ENCODE peak calls at places on chromosomes 12 and 14, in seven cellular contexts. Y is cardiac fibroblast, W is AG09309, H is stomach, Q is esophagus squamous epithelium, R is WERI-Rb-1, A is AG10803. D is an unnamed sample.

GRCh38 chr12:75511116-75512048 is at the start of gene KRR1:
- DNase-seq in Y (peak; percentile 99), Q (peak; percentile 53), H (peak; percentile 93), R (peak; percentile 94), A (peak; percentile 99), W (peak; percentile 96), D (peak; percentile 96)

GRCh38 chr12:109291531-109292341 is 17.3 kb downstream of the FOXN4 start:
- DNase-seq in Q (no peak), H (peak; percentile 34), Y (peak; percentile 35), A (peak; percentile 37), W (no peak), R (peak; percentile 94), D (no peak)

GRCh38 chr14:103078420-103078749 is 5.6 kb upstream of the LBHD2 start:
- DNase-seq in A (peak; percentile 74), R (peak; percentile 79), H (peak; percentile 90), Y (peak; percentile 85), Q (no peak), W (peak; percentile 37), D (peak; percentile 27)

GRCh38 chr12:14896477-14897184 is 11.0 kb upstream of the MGP start:
- DNase-seq in H (no peak), W (peak; percentile 29), Q (no peak), Y (peak; percentile 92), A (peak; percentile 67), R (no peak), D (peak; percentile 60)

GRCh38 chr12:3329361-3329760 is 161.6 kb upstream of the PRMT8 start:
- DNase-seq in Q (no peak), A (no peak), Y (no peak), R (no peak), W (no peak), H (no peak), D (no peak)

GRCh38 chr12:12405882-12406281 is 49.0 kb downstream of the BORCS5 start:
- DNase-seq in H (peak; percentile 92), R (no peak), Y (no peak), W (no peak), A (no peak), Q (no peak), D (no peak)

GRCh38 chr12:92624236-92624635 is 78.6 kb upstream of the PLEKHG7 start:
- DNase-seq in W (no peak), A (peak; percentile 55), H (no peak), Q (no peak), Y (peak; percentile 24), R (peak; percentile 52), D (no peak)

GRCh38 chr14:87686736-87687135 is 306.2 kb downstream of the GALC start:
- DNase-seq in Q (no peak), R (no peak), A (no peak), W (no peak), H (no peak), Y (no peak), D (no peak)

GRCh38 chr12:99985129-99985570 is 414 bp upstream of the ANKS1B start:
- DNase-seq in W (no peak), Q (no peak), R (no peak), A (no peak), Y (no peak), H (no peak), D (no peak)

GRCh38 chr12:65170245-65170881 is 980 bp downstream of the LEMD3 start:
- DNase-seq in Q (no peak), A (peak; percentile 36), R (peak; percentile 74), W (no peak), H (peak; percentile 67), Y (peak; percentile 50), D (no peak)

GRCh38 chr12:51873251-51873994 is 14.5 kb upstream of the ANKRD33 start:
- DNase-seq in Y (no peak), W (no peak), H (no peak), A (no peak), R (peak; percentile 9), Q (no peak), D (no peak)

GRCh38 chr12:52434096-52434733 is at the start of gene KRT75:
- DNase-seq in A (peak; percentile 17), R (no peak), H (no peak), W (no peak), Y (no peak), Q (no peak), D (no peak)

GRCh38 chr14:92441751-92442477 is 71.7 kb upstream of the RIN3 start:
- DNase-seq in R (no peak), A (no peak), Q (no peak), H (no peak), Y (no peak), W (no peak), D (no peak)

GRCh38 chr14:91862417-91862816 is 4.9 kb downstream of the TC2N start:
- DNase-seq in H (no peak), Q (no peak), W (no peak), A (no peak), R (no peak), Y (no peak), D (no peak)

GRCh38 chr14:58755026-58755929 is 117.5 kb downstream of the DACT1 start:
- DNase-seq in R (no peak), A (no peak), Q (no peak), Y (no peak), W (no peak), H (no peak), D (no peak)

GRCh38 chr14:92352158-92352985 is 29.4 kb downstream of the SLC24A4 start:
- DNase-seq in A (peak; percentile 18), Q (no peak), R (peak; percentile 52), H (no peak), Y (peak; percentile 13), W (no peak), D (no peak)

GRCh38 chr12:120402217-120402616 is 33.3 kb upstream of the MSI1 start:
- DNase-seq in R (peak; percentile 28), Y (peak; percentile 10), Q (no peak), H (no peak), W (no peak), A (no peak), D (no peak)

GRCh38 chr14:53109028-53109687 is 44.0 kb downstream of the DDHD1 start:
- DNase-seq in W (no peak), H (no peak), R (no peak), Y (no peak), Q (no peak), A (peak; percentile 18), D (no peak)
- H3K4me3 ChIP-seq in W (no peak overlapping the region), H (peak overlapping the region; percentile 0), R (no peak overlapping the region), Y (no peak overlapping the region), Q (peak overlapping the region; percentile 45), A (peak overlapping the region; percentile 50), D (peak overlapping the region; percentile 31)

GRCh38 chr12:5433840-5434646 is 2.1 kb downstream of the NTF3 start:
- DNase-seq in W (no peak), R (no peak), H (no peak), Y (no peak), Q (no peak), A (no peak), D (no peak)

GRCh38 chr12:5430639-5431603 is 987 bp upstream of the NTF3 start:
- DNase-seq in W (no peak), Q (no peak), H (no peak), R (no peak), A (no peak), Y (no peak), D (no peak)

GRCh38 chr12:5429741-5430557 is 2.0 kb upstream of the NTF3 start:
- DNase-seq in H (no peak), Q (no peak), R (peak; percentile 30), A (no peak), Y (no peak), W (no peak), D (no peak)

GRCh38 chr12:5433081-5433839 is 1.4 kb downstream of the NTF3 start:
- DNase-seq in R (no peak), W (no peak), A (peak; percentile 45), Y (no peak), Q (no peak), H (no peak), D (no peak)

GRCh38 chr12:5432011-5432400 is at the start of gene NTF3:
- DNase-seq in Y (peak; percentile 40), R (peak; percentile 65), A (peak; percentile 73), W (no peak), H (no peak), Q (no peak), D (no peak)
- H3K4me3 ChIP-seq in Y (peak within 1 kb of the TSS; percentile 26), R (peak within 1 kb of the TSS; percentile 78), A (peak within 1 kb of the TSS; percentile 95), W (peak within 1 kb of the TSS; percentile 87), H (peak within 1 kb of the TSS; percentile 53), Q (peak within 1 kb of the TSS; percentile 67), D (peak within 1 kb of the TSS; percentile 44)

DNA sequence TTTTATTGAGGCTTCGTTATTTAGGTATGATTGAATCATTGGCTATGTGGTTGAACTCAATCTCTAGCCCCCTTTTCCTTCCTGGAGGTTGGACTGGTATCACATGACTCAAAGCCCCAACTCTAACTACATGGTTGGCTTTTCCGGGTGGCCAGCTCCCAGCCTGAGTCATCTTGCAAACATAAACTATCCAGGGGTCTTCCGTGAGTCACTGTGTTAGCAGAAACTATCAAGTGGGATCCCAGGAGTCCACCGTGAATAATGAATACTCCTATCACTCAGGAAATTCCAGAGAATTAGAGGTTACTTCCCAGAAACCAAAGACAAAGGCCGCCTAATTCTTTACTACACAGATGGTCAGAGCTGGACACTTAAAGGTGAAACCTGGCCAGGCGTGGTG is 19.7 kb upstream of the PLEKHD1 start:
- DNase-seq in H (no peak), W (peak; percentile 23), R (no peak), Y (peak; percentile 75), A (peak; percentile 15), Q (no peak), D (peak; percentile 75)
- H3K4me3 ChIP-seq in H (no peak overlapping the region), W (no peak overlapping the region), R (no peak overlapping the region), Y (no peak overlapping the region), A (no peak overlapping the region), Q (no peak overlapping the region), D (no peak overlapping the region)

GRCh38 chr12:23113781-23114180 is 488.8 kb downstream of the ETNK1 start:
- DNase-seq in H (no peak), A (no peak), Q (no peak), W (no peak), R (no peak), Y (no peak), D (no peak)
- H3K4me3 ChIP-seq in H (no peak overlapping the region), A (no peak overlapping the region), Q (no peak overlapping the region), W (no peak overlapping the region), R (no peak overlapping the region), Y (no peak overlapping the region), D (no peak overlapping the region)